ENCODE peak calls at places on chromosomes 7 and 10, in nine cellular contexts. J is CD8-positive, alpha-beta memory T cell; F is adipocyte; W is lower lobe of right lung; D is suprapubic skin; N is IMR-90; H is spleen; P is CD8-positive, alpha-beta T cell; A is left ventricle myocardium inferior. Q is an unnamed sample.

GRCh38 chr7:79653136-79653631 is 199.7 kb upstream of the MAGI2 start:
- DNase-seq in A (no peak), N (peak; percentile 58), J (no peak), H (no peak), F (no peak), W (no peak), P (no peak), D (no peak), Q (no peak)

GRCh38 chr10:101875068-101875688 is 31.6 kb upstream of the KCNIP2 start:
- DNase-seq in N (no peak), H (no peak), P (no peak), W (no peak), F (no peak), A (no peak), J (no peak), D (no peak), Q (no peak)

GRCh38 chr10:101560293-101561067 is 27.6 kb downstream of the POLL start:
- DNase-seq in F (no peak), D (no peak), W (no peak), H (peak; percentile 64), J (no peak), A (no peak), N (no peak), P (no peak), Q (no peak)

GRCh38 chr7:70463332-70463938 is 668.5 kb upstream of the GALNT17 start:
- DNase-seq in H (no peak), F (no peak), J (no peak), D (no peak), P (no peak), N (no peak), W (no peak), A (no peak), Q (no peak)

GRCh38 chr7:33849004-33849403 is 56.3 kb upstream of the BMPER start:
- DNase-seq in N (peak; percentile 73), J (no peak), W (no peak), H (no peak), D (no peak), P (no peak), A (no peak), F (peak; percentile 14), Q (no peak)

GRCh38 chr10:44995914-44996633 is 4.6 kb upstream of the ZNF22 start:
- DNase-seq in N (peak; percentile 71), P (no peak), A (peak; percentile 72), J (no peak), F (peak; percentile 73), H (no peak), W (no peak), D (no peak), Q (peak; percentile 82)

GRCh38 chr10:96488161-96488935 is 25.4 kb downstream of the TLL2 start:
- DNase-seq in A (no peak), H (no peak), P (no peak), F (no peak), J (no peak), W (no peak), N (peak; percentile 8), D (no peak), Q (no peak)

GRCh38 chr7:139650429-139651100 is 127.1 kb downstream of the CLEC2L start:
- DNase-seq in W (no peak), A (peak; percentile 42), D (no peak), J (no peak), H (no peak), F (no peak), N (no peak), P (no peak), Q (no peak)

GRCh38 chr7:109479388-109479787 is 909.7 kb downstream of the DNAJB9 start:
- DNase-seq in F (no peak), J (no peak), H (no peak), P (no peak), W (no peak), D (no peak), A (no peak), N (no peak), Q (no peak)

GRCh38 chr7:72793791-72794190 is 34.2 kb downstream of the TYW1B start:
- DNase-seq in A (no peak), D (no peak), H (no peak), J (no peak), N (no peak), F (no peak), W (no peak), P (no peak), Q (no peak)

GRCh38 chr7:138834583-138834982 is 36.6 kb upstream of the ATP6V0A4 start:
- DNase-seq in H (no peak), N (no peak), W (no peak), A (no peak), P (no peak), F (no peak), D (no peak), J (no peak), Q (no peak)

GRCh38 chr7:90980545-90980944 is 283.7 kb upstream of the FZD1 start:
- DNase-seq in P (no peak), W (no peak), N (peak; percentile 35), J (no peak), H (no peak), A (no peak), D (no peak), F (peak; percentile 10), Q (no peak)

GRCh38 chr7:90973146-90973545 is 291.1 kb upstream of the FZD1 start:
- DNase-seq in D (no peak), N (peak; percentile 8), P (no peak), W (no peak), F (peak; percentile 52), A (no peak), H (no peak), J (no peak), Q (no peak)

GRCh38 chr7:90982228-90982627 is 282.0 kb upstream of the FZD1 start:
- DNase-seq in J (no peak), P (no peak), H (no peak), N (no peak), A (no peak), D (no peak), W (no peak), F (no peak), Q (no peak)

DNA sequence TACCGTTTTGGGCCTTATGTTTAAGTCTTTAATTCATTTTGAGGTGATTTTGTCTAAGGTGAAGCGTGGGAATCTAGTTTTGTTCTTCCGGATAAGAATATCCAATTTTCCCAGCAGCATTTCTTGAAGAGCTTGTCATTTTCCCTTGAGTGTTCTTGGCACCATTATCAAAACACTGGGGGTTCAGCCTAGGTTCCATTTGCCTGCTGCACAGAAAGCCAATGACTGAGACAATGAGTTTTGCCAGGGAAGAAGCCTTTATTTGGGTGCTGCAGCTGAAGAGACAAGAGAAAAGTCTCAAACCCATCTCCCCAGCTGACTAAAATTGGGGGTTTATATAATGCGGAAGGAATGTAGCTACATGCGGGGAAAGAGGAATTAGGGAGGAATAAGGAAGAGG is 287.2 kb upstream of the FZD1 start:
- DNase-seq in A (no peak), J (no peak), H (no peak), P (no peak), D (no peak), N (no peak), F (no peak), W (no peak), Q (no peak)
- H3K36me3 ChIP-seq in A (no peaks in the 10 kb centered on the region), J (no peaks in the 10 kb centered on the region), H (peaks cover 9% of the 10 kb centered on the region), P (no peaks in the 10 kb centered on the region), D (no peaks in the 10 kb centered on the region), N (no peaks in the 10 kb centered on the region), F (no peaks in the 10 kb centered on the region), W (no peaks in the 10 kb centered on the region), Q (no peaks in the 10 kb centered on the region)

DNA sequence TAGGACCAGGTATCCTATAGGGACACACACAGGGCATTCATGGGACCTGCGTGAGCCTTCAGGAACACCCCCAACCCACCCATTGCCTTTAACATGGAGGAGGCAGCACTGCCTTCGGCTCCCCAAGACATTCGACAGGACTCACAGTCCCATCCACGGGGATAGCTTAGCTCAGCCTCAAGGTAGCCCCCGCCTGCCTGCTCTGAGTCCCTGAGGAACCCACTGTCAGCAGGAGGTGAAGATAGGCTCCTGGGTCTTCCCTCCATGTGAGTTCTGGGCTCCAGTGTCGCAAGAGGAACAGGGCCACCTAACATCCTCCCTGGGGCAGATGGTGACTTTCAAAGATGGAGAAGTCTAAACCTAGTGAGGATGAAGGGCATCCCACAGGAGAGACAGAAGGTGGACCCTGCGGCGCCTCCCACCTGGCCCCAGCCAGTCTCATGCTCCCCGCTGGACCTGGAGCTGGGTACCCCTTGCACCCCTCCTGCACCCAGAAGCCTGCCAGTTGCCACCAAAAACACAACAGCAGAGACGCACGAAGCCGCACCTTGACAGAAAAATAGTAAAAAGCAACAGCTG is 4.9 kb upstream of the ADIRF start:
- DNase-seq in A (no peak), P (no peak), D (peak; percentile 50), H (peak; percentile 51), J (peak; percentile 24), W (no peak), F (no peak), N (no peak), Q (peak; percentile 37)
- H3K4me1 ChIP-seq in A (peaks cover 53% of the 10 kb centered on the region), P (peaks cover 26% of the 10 kb centered on the region), D (peaks cover 81% of the 10 kb centered on the region), H (peaks cover 26% of the 10 kb centered on the region), J (peaks cover 15% of the 10 kb centered on the region), W (peaks cover 53% of the 10 kb centered on the region), F (peaks cover 51% of the 10 kb centered on the region), N (peaks cover 23% of the 10 kb centered on the region), Q (peaks cover 11% of the 10 kb centered on the region)

GRCh38 chr7:130867039-130867438 is 133.0 kb upstream of the KLF14 start:
- DNase-seq in W (no peak), P (no peak), N (no peak), D (no peak), F (no peak), J (no peak), A (no peak), H (no peak), Q (no peak)

GRCh38 chr7:130867581-130868136 is 133.7 kb upstream of the KLF14 start:
- DNase-seq in P (no peak), F (no peak), J (no peak), N (no peak), W (no peak), H (no peak), A (no peak), D (no peak), Q (no peak)

GRCh38 chr7:130868150-130868549 is 134.1 kb upstream of the KLF14 start:
- DNase-seq in A (no peak), F (no peak), J (no peak), P (no peak), W (no peak), H (peak; percentile 83), D (no peak), N (no peak), Q (no peak)

GRCh38 chr7:130872341-130872740 is 138.3 kb upstream of the KLF14 start:
- DNase-seq in D (no peak), N (peak; percentile 37), A (no peak), W (no peak), J (no peak), P (no peak), H (no peak), F (no peak), Q (no peak)

GRCh38 chr7:130869918-130870317 is 135.9 kb upstream of the KLF14 start:
- DNase-seq in F (no peak), P (no peak), N (no peak), H (no peak), A (no peak), D (no peak), W (no peak), J (no peak), Q (no peak)
- H3K36me3 ChIP-seq in F (peaks cover 82% of the 10 kb centered on the region), P (peaks cover 13% of the 10 kb centered on the region), N (peaks cover 43% of the 10 kb centered on the region), H (peaks cover 99% of the 10 kb centered on the region), A (peaks cover 91% of the 10 kb centered on the region), D (peaks cover 69% of the 10 kb centered on the region), W (peaks cover 93% of the 10 kb centered on the region), J (peaks cover 19% of the 10 kb centered on the region), Q (peaks cover 23% of the 10 kb centered on the region)

DNA sequence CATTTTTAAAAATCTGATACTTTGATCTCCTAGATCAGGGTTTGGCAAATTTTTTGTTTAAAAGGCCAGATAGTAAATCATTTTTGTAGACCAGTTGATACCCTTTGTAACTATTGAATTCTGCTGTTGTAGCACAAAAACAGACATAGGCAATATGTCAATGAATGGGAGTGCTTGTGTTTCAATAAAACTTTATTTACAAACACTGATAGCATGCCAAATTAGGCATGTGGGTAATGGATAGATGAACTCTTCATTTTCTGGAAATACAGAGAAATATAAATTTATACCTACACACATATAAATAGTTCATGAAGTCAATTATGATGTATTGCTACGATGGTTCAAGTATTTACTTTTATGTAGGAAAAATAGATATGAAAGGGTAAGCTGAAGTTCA is 60.4 kb downstream of the SEMA3A start:
- DNase-seq in N (no peak), H (no peak), D (no peak), F (no peak), A (no peak), P (no peak), J (no peak), W (no peak), Q (no peak)
- H3K4me1 ChIP-seq in N (peaks cover 2% of the 10 kb centered on the region), H (no peaks in the 10 kb centered on the region), D (no peaks in the 10 kb centered on the region), F (peaks cover 2% of the 10 kb centered on the region), A (no peaks in the 10 kb centered on the region), P (no peaks in the 10 kb centered on the region), J (no peaks in the 10 kb centered on the region), W (no peaks in the 10 kb centered on the region), Q (no peaks in the 10 kb centered on the region)

Q was measured in right lobe of liver.